ENCODE peak calls at places on chromosomes 4 and X, in five cellular contexts. W is OCI-LY7; F is CD4-positive, alpha-beta memory T cell; I is lung; Y is colonic mucosa. C is an unnamed sample.

GRCh38 chr4:45716093-45716492 is 407.8 kb downstream of the GABRG1 start:
- DNase-seq in Y (no peak), W (no peak), F (no peak), I (no peak), C (no peak)

GRCh38 chr4:83114576-83114975 is at the start of gene PLAC8:
- DNase-seq in F (peak; percentile 81), W (no peak), I (no peak), Y (peak; percentile 77), C (no peak)

GRCh38 chrX:11085305-11085704 is 25.8 kb upstream of the HCCS start:
- DNase-seq in W (no peak), Y (no peak), F (no peak), I (no peak), C (no peak)

GRCh38 chr4:1009647-1010521 is 1.5 kb upstream of the FGFRL1 start:
- DNase-seq in I (peak; percentile 63), W (peak; percentile 70), F (peak; percentile 68), Y (peak; percentile 84), C (no peak)

GRCh38 chr4:151600432-151600831 is 160.4 kb downstream of the GATB start:
- DNase-seq in W (no peak), I (no peak), F (no peak), Y (no peak), C (no peak)

GRCh38 chr4:109928327-109929045 is 15.8 kb downstream of the EGF start:
- DNase-seq in W (no peak), F (no peak), Y (no peak), I (no peak), C (no peak)

GRCh38 chr4:76753814-76754213 is 144.1 kb downstream of the SOWAHB start:
- DNase-seq in I (no peak), Y (no peak), W (no peak), F (no peak), C (no peak)

GRCh38 chr4:183571350-183572076 is 66.7 kb downstream of the ING2 start:
- DNase-seq in Y (peak; percentile 22), I (peak; percentile 88), F (no peak), W (no peak), C (no peak)

GRCh38 chr4:54233697-54234496 is 4.8 kb downstream of the PDGFRA start:
- DNase-seq in W (peak; percentile 71), F (peak; percentile 61), Y (peak; percentile 70), I (peak; percentile 74), C (peak; percentile 57)

GRCh38 chr4:2714071-2714770 is 41.9 kb downstream of the TNIP2 start:
- DNase-seq in I (peak; percentile 49), Y (no peak), W (no peak), F (peak; percentile 52), C (peak; percentile 39)

GRCh38 chrX:24014388-24015018 is 12.5 kb downstream of the KLHL15 start:
- DNase-seq in I (no peak), Y (no peak), W (no peak), F (no peak), C (no peak)

GRCh38 chrX:10177620-10178019 is 20.8 kb downstream of the CLCN4 start:
- DNase-seq in W (no peak), F (no peak), I (no peak), Y (no peak), C (no peak)

GRCh38 chr4:124333466-124333865 is 379.1 kb downstream of the ANKRD50 start:
- DNase-seq in W (no peak), F (no peak), I (no peak), Y (no peak), C (no peak)

GRCh38 chr4:63212075-63212474 is 1197.2 kb downstream of the TECRL start:
- DNase-seq in F (no peak), W (no peak), I (no peak), Y (no peak), C (no peak)

GRCh38 chr4:112739442-112739841 is 102.5 kb downstream of the LARP7 start:
- DNase-seq in Y (no peak), F (no peak), I (no peak), W (no peak), C (no peak)

GRCh38 chrX:149493567-149494562 is 11.2 kb downstream of the IDS start:
- DNase-seq in W (no peak), Y (no peak), F (no peak), I (no peak), C (no peak)

GRCh38 chr4:127574643-127575042 is 58.1 kb upstream of the INTU start:
- DNase-seq in Y (no peak), W (no peak), F (no peak), I (no peak), C (no peak)

GRCh38 chr4:93832097-93832496 is 3.5 kb downstream of the ATOH1 start:
- DNase-seq in F (no peak), I (no peak), W (no peak), Y (peak; percentile 32), C (no peak)

GRCh38 chr4:165992263-165992662 is 119.2 kb downstream of the TLL1 start:
- DNase-seq in Y (no peak), I (no peak), W (no peak), F (no peak), C (no peak)

GRCh38 chr4:68175562-68176155 is 46.0 kb upstream of the TMPRSS11F start:
- DNase-seq in I (no peak), W (peak; percentile 64), F (peak; percentile 14), Y (peak; percentile 34), C (peak; percentile 76)

GRCh38 chr4:54954656-54955388 is 170.6 kb downstream of the KDR start:
- DNase-seq in F (no peak), Y (no peak), I (no peak), W (no peak), C (no peak)

GRCh38 chr4:78949735-78950134 is 10.5 kb upstream of the PAQR3 start:
- DNase-seq in W (no peak), I (no peak), F (no peak), Y (no peak), C (no peak)

GRCh38 chrX:152137771-152138387 is 498 bp downstream of the MAGEA10 start:
- DNase-seq in W (no peak), I (no peak), Y (no peak), F (no peak), C (no peak)

GRCh38 chr4:128322986-128323385 is 35.4 kb upstream of the PGRMC2 start:
- DNase-seq in F (no peak), W (no peak), I (no peak), Y (no peak), C (no peak)

GRCh38 chr4:158805628-158806471 is 37.0 kb downstream of the FNIP2 start:
- DNase-seq in I (peak; percentile 45), F (no peak), W (no peak), Y (no peak), C (no peak)

GRCh38 chr4:158808399-158808798 is 39.6 kb downstream of the FNIP2 start:
- DNase-seq in I (no peak), F (no peak), W (no peak), Y (no peak), C (no peak)

GRCh38 chr4:158810487-158811215 is 41.8 kb downstream of the FNIP2 start:
- DNase-seq in W (no peak), I (peak; percentile 41), Y (peak; percentile 72), F (no peak), C (no peak)

GRCh38 chr4:158809611-158810486 is 41.0 kb downstream of the FNIP2 start:
- DNase-seq in I (no peak), W (peak; percentile 72), Y (peak; percentile 75), F (peak; percentile 31), C (no peak)

DNA sequence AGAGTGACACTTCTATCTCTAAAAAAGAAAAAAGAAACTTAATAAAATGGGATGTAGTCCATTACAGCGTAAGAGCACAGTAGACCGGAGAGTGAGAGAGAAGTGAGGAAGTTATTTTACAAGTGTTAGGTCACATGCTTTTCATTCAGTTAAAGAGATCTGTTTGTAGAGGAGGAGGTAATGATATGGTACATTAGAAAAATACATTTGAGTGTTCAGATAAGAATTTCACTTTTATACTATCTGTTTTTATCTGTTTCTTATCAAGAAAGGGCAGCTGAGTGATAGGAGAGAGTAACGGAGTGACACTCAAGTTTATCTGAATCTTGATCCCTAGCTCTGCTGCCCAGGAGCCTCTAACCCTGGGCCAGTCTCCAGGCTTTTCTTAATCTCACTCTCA is 38.9 kb downstream of the FNIP2 start:
- DNase-seq in F (no peak), I (no peak), Y (no peak), W (no peak), C (no peak)
- H3K27ac ChIP-seq in F (no peak overlapping the region), I (peak overlapping the region; percentile 58), Y (no peak overlapping the region), W (no peak overlapping the region), C (no peak overlapping the region)

GRCh38 chr4:23932935-23933334 is 43.1 kb upstream of the PPARGC1A start:
- DNase-seq in F (no peak), Y (no peak), I (no peak), W (no peak), C (no peak)
- H3K27ac ChIP-seq in F (no peak overlapping the region), Y (no peak overlapping the region), I (peak overlapping the region; percentile 84), W (no peak overlapping the region), C (no peak overlapping the region)

GRCh38 chrX:37455381-37455780 is 106.2 kb downstream of the PRRG1 start:
- DNase-seq in Y (no peak), F (no peak), W (no peak), I (no peak), C (no peak)
- H3K27ac ChIP-seq in Y (peak overlapping the region; percentile 39), F (no peak overlapping the region), W (no peak overlapping the region), I (no peak overlapping the region), C (no peak overlapping the region)

GRCh38 chr4:7804759-7805385 is 134.8 kb downstream of the AFAP1 start:
- DNase-seq in Y (no peak), I (no peak), F (no peak), W (no peak), C (no peak)
- H3K27ac ChIP-seq in Y (no peak overlapping the region), I (no peak overlapping the region), F (no peak overlapping the region), W (no peak overlapping the region), C (no peak overlapping the region)

DNA sequence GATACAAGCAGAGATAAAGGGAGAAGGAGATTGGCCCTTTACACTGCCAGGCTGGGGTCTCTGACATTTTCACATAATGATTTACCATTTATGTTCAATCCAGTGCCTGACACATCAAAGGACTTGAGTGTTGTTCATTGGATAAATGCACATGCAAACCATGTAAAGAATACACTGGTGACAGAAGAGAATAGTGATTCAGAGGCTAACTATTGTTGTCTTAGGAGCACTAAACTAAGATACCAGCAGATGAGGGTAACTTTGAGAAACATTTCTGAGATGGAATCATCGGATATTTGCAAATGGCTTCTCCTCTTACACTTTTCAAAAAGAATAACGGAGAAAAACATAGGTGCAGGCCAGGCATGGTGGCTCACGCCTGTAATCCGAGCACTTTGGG is 67.3 kb upstream of the HHIP start:
- DNase-seq in F (no peak), W (no peak), I (no peak), Y (no peak), C (no peak)
- H3K27ac ChIP-seq in F (no peak overlapping the region), W (no peak overlapping the region), I (no peak overlapping the region), Y (no peak overlapping the region), C (no peak overlapping the region)